ENCODE peak calls at places on chromosome 11, in six cellular contexts. B, O, J, P, T and D are unnamed samples. For H3K4me1, the result is how much of the 10 kb centered on the place peaks cover.

GRCh38 chr11:30521297-30522071 is 64.7 kb downstream of the MPPED2 start:
- DNase-seq in O (no peak), T (no peak), P (no peak), J (peak), B (no peak), D (no peak)

GRCh38 chr11:80082386-80082785 is 641.6 kb upstream of the TENM4 start:
- DNase-seq in T (no peak), P (no peak), J (no peak), B (no peak), O (no peak), D (no peak)

GRCh38 chr11:109734602-109735001 is 312.6 kb downstream of the C11orf87 start:
- DNase-seq in B (no peak), J (no peak), P (no peak), T (no peak), O (no peak), D (no peak)

GRCh38 chr11:5043385-5043784 is 2.9 kb upstream of the OR52J3 start:
- DNase-seq in J (no peak), B (no peak), O (no peak), T (no peak), P (no peak), D (no peak)

GRCh38 chr11:1059759-1060158 is 14.9 kb upstream of the MUC2 start:
- DNase-seq in O (no peak), J (no peak), T (no peak), B (no peak), P (no peak), D (no peak)

GRCh38 chr11:75031224-75031753 is 42.6 kb downstream of the NEU3 start:
- DNase-seq in B (no peak), J (no peak), P (no peak), O (no peak), T (no peak), D (no peak)

GRCh38 chr11:47983464-47984397 is 3.4 kb downstream of the PTPRJ start:
- DNase-seq in T (no peak), P (no peak), B (no peak), J (peak), O (no peak), D (peak)

GRCh38 chr11:64971421-64972233 is at the start of gene MAJIN:
- DNase-seq in T (peak), J (peak), B (peak), P (no peak), O (peak), D (no peak)

GRCh38 chr11:34366522-34366921 is 8.7 kb upstream of the ABTB2 start:
- DNase-seq in T (no peak), O (peak), B (no peak), P (peak), J (peak), D (no peak)

GRCh38 chr11:64856382-64857227 is 12.2 kb upstream of the CDC42BPG start:
- DNase-seq in T (peak), B (no peak), J (peak), P (no peak), O (peak), D (no peak)

GRCh38 chr11:113378013-113378412 is 9.6 kb upstream of the ANKK1 start:
- DNase-seq in B (no peak), P (peak), J (no peak), O (no peak), T (no peak), D (no peak)
- H3K4me3 ChIP-seq in B (no peak), P (no peak), J (no peak), O (no peak), T (no peak), D (no peak)

GRCh38 chr11:111428113-111428876 is 49.2 kb upstream of the POU2AF1 start:
- DNase-seq in O (no peak), J (no peak), B (no peak), T (no peak), P (no peak), D (no peak)

GRCh38 chr11:111429066-111429506 is 50.0 kb upstream of the POU2AF1 start:
- DNase-seq in O (peak), P (peak), J (peak), T (peak), B (peak), D (peak)

GRCh38 chr11:111427471-111427912 is 48.4 kb upstream of the POU2AF1 start:
- DNase-seq in J (peak), T (no peak), B (no peak), O (no peak), P (peak), D (peak)

GRCh38 chr11:111423250-111423615 is 44.2 kb upstream of the POU2AF1 start:
- DNase-seq in J (no peak), T (no peak), P (no peak), B (no peak), O (no peak), D (no peak)

GRCh38 chr11:111426615-111427014 is 47.5 kb upstream of the POU2AF1 start:
- DNase-seq in J (no peak), P (no peak), O (no peak), T (no peak), B (no peak), D (no peak)
- H3K4me1 ChIP-seq in J (under half), P (under half), O (under half), T (under half), B (under half), D (under half)

GRCh38 chr11:125165111-125165663 is 636 bp downstream of the PKNOX2 start:
- DNase-seq in O (peak), P (peak), T (no peak), B (peak), J (peak), D (peak)
- H3K4me3 ChIP-seq in O (peak), P (peak), T (peak), B (peak), J (peak), D (peak)

GRCh38 chr11:121441533-121441932 is 10.6 kb upstream of the SORL1 start:
- DNase-seq in B (no peak), P (no peak), O (no peak), T (no peak), J (no peak), D (no peak)
- H3K4me1 ChIP-seq in B (under half), P (under half), O (under half), T (under half), J (under half), D (under half)

DNA sequence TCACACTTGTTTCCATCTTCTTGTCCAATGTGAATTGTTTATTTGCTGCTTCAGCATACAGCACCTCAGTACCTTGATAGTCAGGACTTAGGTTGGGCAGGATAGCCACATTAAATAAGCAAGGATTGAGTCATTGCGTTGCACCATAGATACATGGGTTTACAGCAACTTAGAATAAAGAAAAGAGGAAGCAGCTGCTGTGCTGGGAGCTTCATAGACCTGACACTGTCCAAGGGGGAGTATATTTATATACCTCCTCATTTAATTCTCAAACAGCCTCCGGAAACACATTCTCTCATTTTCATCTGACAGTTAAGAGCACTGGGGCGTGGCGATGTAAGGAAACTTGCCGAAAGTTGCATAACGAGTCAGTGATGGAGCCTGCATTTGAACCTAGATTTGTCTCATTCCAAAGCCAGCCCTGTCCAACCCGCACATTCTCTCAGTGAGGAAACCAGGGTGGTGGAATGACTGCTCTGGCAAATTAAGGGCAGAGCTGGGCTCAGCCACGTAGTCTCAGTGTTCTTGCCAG is 42.2 kb downstream of the UBASH3B start:
- DNase-seq in T (no peak), J (peak), P (no peak), B (no peak), O (peak), D (no peak)
- H3K4me3 ChIP-seq in T (no peak), J (no peak), P (no peak), B (no peak), O (no peak), D (no peak)

GRCh38 chr11:111632798-111633197 is 30.5 kb downstream of the SIK2 start:
- DNase-seq in J (no peak), B (no peak), P (peak), T (no peak), O (no peak), D (no peak)
- H3K4me1 ChIP-seq in J (under half), B (half or more), P (half or more), T (under half), O (under half), D (under half)

DNA sequence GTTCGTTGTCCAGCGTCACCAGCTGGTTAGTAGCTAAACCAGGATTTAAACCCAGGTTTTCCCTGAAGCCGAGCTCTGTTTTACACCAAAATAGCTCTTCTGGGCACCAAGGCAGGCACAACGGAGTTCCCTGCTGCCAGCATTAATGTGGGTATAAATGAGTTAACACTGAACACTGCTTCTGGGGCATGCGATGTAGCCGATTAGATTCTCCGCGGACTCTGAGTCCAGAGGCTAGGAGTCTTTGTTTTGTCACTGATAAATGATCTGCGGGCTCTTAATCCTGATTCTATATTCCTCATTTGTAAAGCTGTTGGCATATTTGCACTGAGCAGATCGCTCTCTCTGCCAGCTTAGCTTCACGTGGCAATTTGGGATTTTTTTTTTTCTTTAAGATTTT is 16.8 kb upstream of the LDLRAD3 start:
- DNase-seq in O (no peak), J (peak), B (no peak), T (no peak), P (peak), D (no peak)
- H3K4me3 ChIP-seq in O (no peak), J (no peak), B (no peak), T (no peak), P (no peak), D (no peak)

GRCh38 chr11:76637491-76638266 is 32.9 kb downstream of the LRRC32 start:
- DNase-seq in J (no peak), O (peak), B (peak), P (no peak), T (no peak), D (no peak)

GRCh38 chr11:76636826-76637460 is 33.6 kb downstream of the LRRC32 start:
- DNase-seq in O (no peak), T (no peak), J (no peak), B (no peak), P (no peak), D (no peak)

GRCh38 chr11:76634934-76635333 is 35.6 kb downstream of the LRRC32 start:
- DNase-seq in B (no peak), T (no peak), O (no peak), P (no peak), J (no peak), D (no peak)

GRCh38 chr11:76638267-76639197 is 32.0 kb downstream of the LRRC32 start:
- DNase-seq in B (no peak), J (no peak), T (no peak), O (no peak), P (no peak), D (no peak)

DNA sequence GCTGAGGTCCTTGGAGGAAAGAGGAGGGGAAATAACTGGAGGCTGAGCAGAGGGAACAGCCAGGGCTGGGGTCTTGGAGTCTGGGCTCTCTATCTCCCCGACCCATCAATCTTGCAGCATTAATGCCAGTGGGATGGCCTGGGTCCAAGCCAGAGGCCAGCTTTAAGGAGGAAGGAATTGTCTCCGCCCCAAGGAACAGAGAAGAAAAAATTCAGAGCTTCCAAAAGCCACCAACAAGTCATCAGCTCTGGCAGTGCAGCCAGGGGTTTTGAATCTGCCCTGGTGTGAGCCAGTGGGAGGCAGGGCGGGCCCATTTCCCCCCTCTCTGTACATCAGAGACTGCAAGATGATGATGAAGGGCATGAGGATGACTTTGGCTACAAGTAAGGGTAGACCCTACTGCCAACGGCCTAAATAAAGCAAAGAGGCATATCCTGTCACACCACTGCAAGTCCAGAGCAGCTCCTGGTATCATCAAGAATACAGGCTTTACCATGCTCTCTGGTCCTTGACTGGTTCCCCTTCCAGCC is 34.5 kb downstream of the LRRC32 start:
- DNase-seq in B (no peak), O (no peak), T (no peak), P (no peak), J (no peak), D (no peak)
- H3K4me1 ChIP-seq in B (under half), O (under half), T (under half), P (under half), J (under half), D (under half)

DNA sequence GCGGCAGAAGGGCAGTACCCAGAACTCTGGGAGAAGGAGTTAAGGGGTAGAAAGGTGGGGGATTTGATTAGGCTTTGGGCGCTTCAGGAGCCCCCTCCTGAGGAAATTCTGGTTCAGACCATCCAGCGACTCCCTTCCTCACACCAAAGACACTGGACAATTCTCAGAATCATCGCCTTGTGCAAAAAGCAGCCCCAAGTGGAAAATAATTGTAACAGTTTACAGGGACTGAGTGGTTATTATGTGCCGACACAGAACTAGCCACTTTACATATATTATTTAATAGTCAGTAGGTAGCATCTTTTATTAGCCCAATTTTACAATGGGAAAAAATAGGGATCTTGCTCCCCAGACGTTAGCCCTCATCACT is 667 bp upstream of the TRIM3 start:
- DNase-seq in P (no peak), T (no peak), B (no peak), O (no peak), J (no peak), D (no peak)
- H3K4me3 ChIP-seq in P (peak), T (no peak), B (peak), O (peak), J (peak), D (peak)

GRCh38 chr11:57500526-57500925 is 15.0 kb downstream of the SLC43A1 start:
- DNase-seq in O (no peak), J (no peak), P (no peak), B (no peak), T (no peak), D (no peak)

GRCh38 chr11:57500926-57501325 is 14.6 kb downstream of the SLC43A1 start:
- DNase-seq in O (peak), T (no peak), P (no peak), B (no peak), J (no peak), D (no peak)

GRCh38 chr11:57498540-57498939 is 17.0 kb downstream of the SLC43A1 start:
- DNase-seq in J (peak), T (no peak), O (no peak), P (no peak), B (no peak), D (no peak)

GRCh38 chr11:57499413-57499982 is 16.0 kb downstream of the SLC43A1 start:
- DNase-seq in J (peak), T (peak), O (peak), P (peak), B (peak), D (peak)

DNA sequence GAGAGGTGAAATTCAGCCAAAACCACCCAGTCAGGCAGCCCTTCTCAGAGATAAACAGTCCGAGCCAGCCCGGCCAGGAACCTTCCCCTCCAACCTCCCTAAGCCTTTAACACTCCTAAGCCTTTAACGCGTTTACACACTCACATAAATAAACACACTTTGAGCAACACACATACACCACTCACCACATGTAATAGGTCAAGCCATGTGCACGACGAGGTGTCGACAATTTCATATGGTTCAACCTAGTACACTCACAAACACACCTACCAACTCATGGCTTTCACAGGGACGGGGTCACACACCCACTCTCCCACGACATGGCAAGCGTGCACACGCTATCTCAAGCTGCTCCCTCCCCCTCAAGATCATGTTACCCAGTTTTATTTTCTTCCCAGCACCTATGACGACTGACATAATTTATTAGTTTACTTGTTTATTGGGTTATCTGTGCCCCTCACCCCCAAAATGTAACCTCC is 15.5 kb downstream of the SLC43A1 start:
- DNase-seq in T (no peak), J (no peak), O (peak), B (no peak), P (no peak), D (no peak)
- H3K4me1 ChIP-seq in T (under half), J (under half), O (under half), B (under half), P (under half), D (under half)